ENCODE peak calls at places on chromosomes 6 and 20, in six cellular contexts. D is A549, C is K562, Q is SK-N-SH, F is HepG2, P is GM12878. G is an unnamed sample.
A peak's percentile ranks its signal among the peaks of the same experiment; 100 is the strongest.

GRCh38 chr6:14784596-14785360 is 461.1 kb upstream of the JARID2 start:
- DNase-seq in P (no peak), C (no peak), Q (no peak), F (no peak), D (no peak), G (no peak)

GRCh38 chr20:22908437-22908836 is 126.7 kb upstream of the SSTR4 start:
- DNase-seq in P (no peak), F (no peak), D (no peak), C (no peak), Q (no peak), G (no peak)

GRCh38 chr20:59120491-59120890 is 43.1 kb upstream of the ZNF831 start:
- DNase-seq in F (no peak), P (no peak), Q (no peak), D (no peak), C (no peak), G (no peak)

GRCh38 chr20:21106171-21106694 is at the start of gene LINC00237:
- DNase-seq in C (no peak), P (no peak), Q (peak; percentile 43), F (no peak), D (no peak), G (no peak)

GRCh38 chr6:125834347-125834746 is 43.6 kb downstream of the NCOA7 start:
- DNase-seq in F (no peak), Q (no peak), D (no peak), C (no peak), P (peak; percentile 36), G (no peak)

GRCh38 chr20:38888059-38888831 is 38.0 kb upstream of the FAM83D start:
- DNase-seq in Q (no peak), C (no peak), P (no peak), D (no peak), F (peak; percentile 28), G (no peak)

GRCh38 chr20:41245086-41245707 is 72.3 kb downstream of the ZHX3 start:
- DNase-seq in P (no peak), C (no peak), D (no peak), F (peak; percentile 15), Q (no peak), G (peak; percentile 42)

GRCh38 chr20:5190444-5190843 is 63.6 kb downstream of the CDS2 start:
- DNase-seq in P (no peak), D (no peak), C (no peak), Q (no peak), F (no peak), G (no peak)

GRCh38 chr20:2695206-2695983 is 2.8 kb downstream of the EBF4 start:
- DNase-seq in Q (no peak), P (no peak), F (no peak), D (no peak), C (no peak), G (no peak)

DNA sequence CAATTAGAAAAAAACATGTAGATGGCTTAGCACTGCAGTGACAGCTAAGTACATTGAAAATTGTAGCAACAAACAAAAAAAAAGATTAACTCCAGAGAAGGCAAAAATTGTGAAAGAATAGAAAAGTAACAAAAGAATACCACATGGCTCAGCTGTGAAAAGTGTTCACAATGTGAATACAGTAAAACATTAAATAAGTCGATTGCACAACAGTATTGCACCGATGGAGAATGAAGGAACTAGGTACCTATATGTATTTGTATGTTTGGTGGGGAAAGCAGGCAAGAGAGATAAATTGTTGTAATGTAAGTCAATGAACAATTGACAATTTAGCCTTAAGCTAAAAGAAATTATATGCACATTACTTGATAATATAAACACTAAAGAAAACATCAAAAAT is 59.4 kb downstream of the TBC1D32 start:
- DNase-seq in P (no peak), D (no peak), Q (no peak), C (no peak), F (no peak), G (no peak)
- TF ChIP-seq SMC3 in P (no peak), D (no peak), Q (no peak), C (no peak), F (no peak), G (no peak)

DNA sequence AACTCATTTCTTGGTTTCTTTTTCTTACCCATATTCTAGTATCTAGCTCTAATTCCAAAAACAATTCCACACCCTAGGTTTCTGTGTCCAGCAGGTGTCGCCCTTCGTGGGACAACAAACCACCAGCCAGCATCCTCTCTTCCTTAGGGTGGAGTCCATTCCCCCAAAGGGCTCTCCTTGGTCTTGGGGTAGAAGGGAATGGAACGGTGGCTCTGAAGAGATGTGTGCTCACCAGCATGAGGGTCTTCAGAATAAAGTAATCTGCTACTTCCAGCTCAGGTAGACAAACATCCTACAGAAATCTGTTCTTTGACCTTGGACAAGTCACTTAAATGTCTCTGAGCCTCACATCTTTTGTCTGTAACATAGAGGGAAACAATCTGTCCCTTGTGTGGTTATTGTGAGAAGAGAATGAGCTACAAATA is 7.2 kb downstream of the HLA-DMB start:
- DNase-seq in F (peak; percentile 67), P (peak; percentile 38), Q (peak; percentile 66), C (peak; percentile 80), D (peak; percentile 61), G (peak; percentile 73)
- TF ChIP-seq SMC3 in F (peak; percentile 95), P (peak; percentile 94), Q (peak; percentile 87), C (peak; percentile 93), D (peak; percentile 60), G (peak; percentile 88)

GRCh38 chr6:98037571-98037970 is 754.6 kb upstream of the MMS22L start:
- DNase-seq in F (no peak), C (no peak), P (no peak), Q (no peak), D (no peak), G (no peak)
- TF ChIP-seq SMC3 in F (no peak), C (no peak), P (no peak), Q (no peak), D (no peak), G (no peak)

GRCh38 chr6:111265842-111266241 is 178.5 kb downstream of the SLC16A10 start:
- DNase-seq in C (peak; percentile 68), Q (no peak), P (no peak), F (no peak), D (no peak), G (peak; percentile 81)
- TF ChIP-seq SMC3 in C (no peak), Q (no peak), P (no peak), F (no peak), D (no peak), G (no peak)

GRCh38 chr20:63059684-63060056 is 52.9 kb upstream of the BHLHE23 start:
- DNase-seq in C (no peak), D (no peak), F (no peak), Q (no peak), P (no peak), G (no peak)

GRCh38 chr20:63058696-63059335 is 52.1 kb upstream of the BHLHE23 start:
- DNase-seq in D (no peak), Q (no peak), C (peak; percentile 42), P (no peak), F (no peak), G (no peak)

GRCh38 chr20:63061051-63061531 is 54.3 kb upstream of the BHLHE23 start:
- DNase-seq in Q (no peak), D (no peak), P (no peak), C (no peak), F (no peak), G (no peak)

GRCh38 chr20:63061701-63062100 is 54.9 kb upstream of the BHLHE23 start:
- DNase-seq in C (no peak), D (no peak), Q (no peak), F (no peak), P (no peak), G (no peak)

DNA sequence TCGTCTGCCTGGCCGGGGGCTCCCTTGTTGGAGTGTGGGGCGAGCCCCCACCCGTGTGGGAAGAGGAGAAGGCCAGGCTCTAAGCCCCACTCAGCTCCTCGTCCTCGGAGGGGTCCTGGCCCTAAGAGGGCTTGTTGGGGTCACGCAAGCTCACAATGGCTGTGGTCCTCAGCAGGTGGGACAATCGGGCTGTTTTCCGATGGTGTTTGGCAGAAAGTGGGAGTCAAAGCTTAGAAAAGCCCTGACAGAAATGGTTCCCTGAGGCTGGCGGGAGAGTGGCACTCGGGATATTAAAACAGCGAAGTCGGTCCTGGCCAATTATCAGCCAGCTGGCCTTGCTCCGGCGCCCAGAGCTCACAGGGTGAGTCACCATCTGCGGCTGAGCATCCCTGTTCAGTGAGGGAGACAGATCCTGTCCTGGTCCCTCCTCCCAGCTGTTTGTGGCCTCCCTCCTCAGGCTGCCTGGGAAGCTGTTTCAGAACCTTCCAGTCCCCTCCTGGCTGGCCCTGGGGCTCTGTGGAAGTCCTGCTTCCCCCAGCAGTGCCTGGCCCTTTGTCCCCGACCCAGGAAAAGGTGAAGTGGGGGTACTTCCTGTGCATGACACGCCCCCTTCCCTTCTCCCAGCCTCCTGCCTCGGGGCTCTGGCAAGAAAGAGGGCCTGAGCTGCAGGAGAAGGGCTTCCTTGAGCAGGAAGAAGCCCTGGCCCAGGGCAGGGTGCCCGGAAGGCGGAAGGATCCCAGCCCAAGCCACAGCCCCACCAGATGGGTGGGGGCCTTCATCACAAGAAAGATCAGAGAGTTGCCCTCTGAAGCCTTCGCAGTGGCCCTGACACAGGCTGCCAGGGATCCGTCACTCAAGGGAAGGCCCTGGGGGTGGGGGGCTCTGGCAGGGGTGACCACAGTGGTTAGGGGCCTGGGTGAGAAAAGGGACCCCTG is 53.6 kb upstream of the BHLHE23 start:
- DNase-seq in C (no peak), D (no peak), Q (peak; percentile 86), F (no peak), P (no peak), G (peak; percentile 22)
- TF ChIP-seq SMC3 in C (no peak), D (no peak), Q (no peak), F (no peak), P (no peak), G (no peak)

GRCh38 chr6:52728394-52728793 is 34.9 kb downstream of the GSTA2 start:
- DNase-seq in F (no peak), P (no peak), D (no peak), Q (no peak), C (no peak), G (no peak)
- TF ChIP-seq SMC3 in F (no peak), P (no peak), D (no peak), Q (no peak), C (no peak), G (no peak)

GRCh38 chr6:56841372-56841749 is 113.5 kb upstream of the BEND6 start:
- DNase-seq in C (no peak), D (no peak), Q (no peak), F (no peak), P (no peak), G (no peak)
- TF ChIP-seq SMC3 in C (no peak), D (no peak), Q (no peak), F (no peak), P (no peak), G (no peak)

DNA sequence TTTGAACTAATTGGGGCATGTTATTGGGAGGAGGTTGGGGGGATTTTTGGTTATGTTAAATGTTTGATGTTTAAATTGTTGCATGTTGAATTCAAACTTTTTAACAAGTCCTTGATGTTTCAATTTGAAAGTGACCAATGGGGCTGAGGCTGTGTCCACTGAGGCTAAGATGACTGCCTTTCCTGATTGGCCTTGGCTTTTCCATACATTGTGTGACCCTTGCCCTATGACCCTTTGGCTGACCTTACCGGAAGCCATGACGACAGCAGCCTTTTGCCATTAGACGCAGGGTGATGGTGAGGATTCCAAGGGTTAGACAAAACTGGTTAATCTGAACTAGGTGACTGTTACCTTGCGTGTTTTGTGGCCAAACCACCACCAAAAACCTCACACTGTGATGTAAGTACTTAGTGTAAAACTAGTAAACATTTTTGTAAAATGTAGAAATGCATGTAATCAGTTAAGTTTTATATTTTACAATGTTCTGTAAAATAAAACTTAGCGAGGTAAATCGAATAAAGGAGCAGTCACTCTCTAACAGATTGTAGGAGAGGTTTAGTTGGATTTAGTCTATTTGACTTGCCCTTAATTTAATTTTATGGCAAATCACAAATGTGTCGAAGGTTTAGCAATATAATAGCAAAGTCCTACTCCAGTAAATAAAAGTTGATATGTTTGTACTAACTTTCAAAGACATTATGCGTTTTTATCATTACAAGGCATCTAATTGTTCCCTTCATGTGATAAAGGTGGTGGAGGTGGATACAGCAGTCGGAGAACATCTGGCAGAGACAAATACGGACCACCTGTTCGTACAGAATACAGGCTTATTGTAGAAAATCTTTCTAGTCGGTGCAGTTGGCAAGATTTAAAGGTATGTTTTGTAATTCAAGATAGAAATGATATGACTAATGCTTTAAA is 1.6 kb downstream of the SRSF6 start:
- DNase-seq in P (no peak), F (no peak), C (peak; percentile 31), Q (no peak), D (peak; percentile 45), G (peak; percentile 20)
- TF ChIP-seq SMC3 in P (no peak), F (no peak), C (no peak), Q (no peak), D (no peak), G (no peak)

G was measured in IMR-90.